ENCODE peak calls at places on chromosomes 11 and 22, in eight cellular contexts. One of them, this sample, is unnamed.

GRCh38 chr11:65066805-65067291 is 8.5 kb upstream of the NAALADL1 start:
- DNase-seq in NCI-H774: no peak
- DNase-seq in nephron progenitor cell: no peak
- DNase-seq in activated CD4-positive, CD25-positive, alpha-beta regulatory T cell: no peak
- DNase-seq in amniotic stem cell: no peak
- DNase-seq in mesenchymal stem cell: no peak
- DNase-seq in mucosa of gallbladder: no peak
- DNase-seq in CD4-positive, alpha-beta T cell: no peak
- DNase-seq in this sample: no peak

GRCh38 chr11:10488581-10489443 is 33.7 kb downstream of the AMPD3 start:
- DNase-seq in NCI-H774: no peak
- DNase-seq in nephron progenitor cell: no peak
- DNase-seq in activated CD4-positive, CD25-positive, alpha-beta regulatory T cell: no peak
- DNase-seq in amniotic stem cell: no peak
- DNase-seq in mesenchymal stem cell: no peak
- DNase-seq in mucosa of gallbladder: peak
- DNase-seq in CD4-positive, alpha-beta T cell: no peak
- DNase-seq in this sample: no peak

GRCh38 chr11:13233173-13233572 is 44.4 kb upstream of the BMAL1 start:
- DNase-seq in NCI-H774: no peak
- DNase-seq in nephron progenitor cell: no peak
- DNase-seq in activated CD4-positive, CD25-positive, alpha-beta regulatory T cell: no peak
- DNase-seq in amniotic stem cell: no peak
- DNase-seq in mesenchymal stem cell: no peak
- DNase-seq in mucosa of gallbladder: no peak
- DNase-seq in CD4-positive, alpha-beta T cell: no peak
- DNase-seq in this sample: no peak

GRCh38 chr11:76756341-76756771 is 26.8 kb upstream of the TSKU start:
- DNase-seq in NCI-H774: no peak
- DNase-seq in nephron progenitor cell: no peak
- DNase-seq in activated CD4-positive, CD25-positive, alpha-beta regulatory T cell: no peak
- DNase-seq in amniotic stem cell: no peak
- DNase-seq in mesenchymal stem cell: no peak
- DNase-seq in mucosa of gallbladder: no peak
- DNase-seq in CD4-positive, alpha-beta T cell: no peak
- DNase-seq in this sample: no peak

GRCh38 chr11:8593935-8594909 is at the start of gene STK33:
- DNase-seq in NCI-H774: peak
- DNase-seq in nephron progenitor cell: peak
- DNase-seq in activated CD4-positive, CD25-positive, alpha-beta regulatory T cell: no peak
- DNase-seq in amniotic stem cell: no peak
- DNase-seq in mesenchymal stem cell: peak
- DNase-seq in mucosa of gallbladder: peak
- DNase-seq in CD4-positive, alpha-beta T cell: no peak
- DNase-seq in this sample: peak

GRCh38 chr11:120011836-120012235 is 126.1 kb downstream of the TRIM29 start:
- DNase-seq in NCI-H774: no peak
- DNase-seq in nephron progenitor cell: no peak
- DNase-seq in activated CD4-positive, CD25-positive, alpha-beta regulatory T cell: no peak
- DNase-seq in amniotic stem cell: no peak
- DNase-seq in mesenchymal stem cell: no peak
- DNase-seq in mucosa of gallbladder: no peak
- DNase-seq in CD4-positive, alpha-beta T cell: no peak
- DNase-seq in this sample: no peak

GRCh38 chr22:40065981-40066380 is 71.2 kb downstream of the FAM83F start:
- DNase-seq in NCI-H774: no peak
- DNase-seq in nephron progenitor cell: no peak
- DNase-seq in activated CD4-positive, CD25-positive, alpha-beta regulatory T cell: no peak
- DNase-seq in amniotic stem cell: no peak
- DNase-seq in mesenchymal stem cell: no peak
- DNase-seq in mucosa of gallbladder: no peak
- DNase-seq in CD4-positive, alpha-beta T cell: no peak
- DNase-seq in this sample: no peak

GRCh38 chr11:66268953-66269906 is 791 bp downstream of the RAB1B start:
- DNase-seq in NCI-H774: no peak
- DNase-seq in nephron progenitor cell: peak
- DNase-seq in activated CD4-positive, CD25-positive, alpha-beta regulatory T cell: no peak
- DNase-seq in amniotic stem cell: no peak
- DNase-seq in mesenchymal stem cell: peak
- DNase-seq in mucosa of gallbladder: no peak
- DNase-seq in CD4-positive, alpha-beta T cell: no peak
- DNase-seq in this sample: no peak

GRCh38 chr11:6433998-6434650 is 6.7 kb downstream of the HPX start:
- DNase-seq in NCI-H774: no peak
- DNase-seq in nephron progenitor cell: no peak
- DNase-seq in activated CD4-positive, CD25-positive, alpha-beta regulatory T cell: no peak
- DNase-seq in amniotic stem cell: no peak
- DNase-seq in mesenchymal stem cell: no peak
- DNase-seq in mucosa of gallbladder: no peak
- DNase-seq in CD4-positive, alpha-beta T cell: no peak
- DNase-seq in this sample: no peak